ENCODE peak calls at places on chromosome 2, in eight cellular contexts. One of them, this sample, is unnamed.

GRCh38 chr2:44137872-44138551 is 30.7 kb upstream of the PPM1B start:
- DNase-seq in HTR-8/SVneo: no peak
- DNase-seq in stimulated activated CD8-positive, alpha-beta memory T cell treated with anti-CD3 and anti-CD28 coated beads, Interleukin-2, amount 100 ng/mL, for 48 hours: no peak
- DNase-seq in IMR-90: no peak
- DNase-seq in 8988T: no peak
- DNase-seq in AG09309: no peak
- DNase-seq in effector memory CD8-positive, alpha-beta T cell: no peak
- DNase-seq in Ammon's horn: no peak
- DNase-seq in this sample: no peak

GRCh38 chr2:29459445-29460179 is 344.4 kb downstream of the CLIP4 start:
- DNase-seq in IMR-90: peak; percentile 90
- DNase-seq in Ammon's horn: no peak
- DNase-seq in effector memory CD8-positive, alpha-beta T cell: no peak
- DNase-seq in AG09309: peak; percentile 47
- DNase-seq in HTR-8/SVneo: no peak
- DNase-seq in stimulated activated CD8-positive, alpha-beta memory T cell treated with anti-CD3 and anti-CD28 coated beads, Interleukin-2, amount 100 ng/mL, for 48 hours: no peak
- DNase-seq in 8988T: no peak
- DNase-seq in this sample: no peak

GRCh38 chr2:223050900-223051299 is 1.1 kb upstream of the KCNE4 start:
- DNase-seq in IMR-90: peak; percentile 66
- DNase-seq in stimulated activated CD8-positive, alpha-beta memory T cell treated with anti-CD3 and anti-CD28 coated beads, Interleukin-2, amount 100 ng/mL, for 48 hours: no peak
- DNase-seq in effector memory CD8-positive, alpha-beta T cell: no peak
- DNase-seq in HTR-8/SVneo: no peak
- DNase-seq in Ammon's horn: no peak
- DNase-seq in 8988T: no peak
- DNase-seq in AG09309: no peak
- DNase-seq in this sample: no peak

GRCh38 chr2:26591619-26592505 is 49.3 kb downstream of the CIB4 start:
- DNase-seq in HTR-8/SVneo: no peak
- DNase-seq in 8988T: no peak
- DNase-seq in effector memory CD8-positive, alpha-beta T cell: no peak
- DNase-seq in stimulated activated CD8-positive, alpha-beta memory T cell treated with anti-CD3 and anti-CD28 coated beads, Interleukin-2, amount 100 ng/mL, for 48 hours: no peak
- DNase-seq in Ammon's horn: no peak
- DNase-seq in IMR-90: no peak
- DNase-seq in AG09309: no peak
- DNase-seq in this sample: no peak

GRCh38 chr2:41145066-41145465 is 693.2 kb upstream of the SLC8A1 start:
- DNase-seq in effector memory CD8-positive, alpha-beta T cell: no peak
- DNase-seq in 8988T: no peak
- DNase-seq in IMR-90: no peak
- DNase-seq in Ammon's horn: no peak
- DNase-seq in stimulated activated CD8-positive, alpha-beta memory T cell treated with anti-CD3 and anti-CD28 coated beads, Interleukin-2, amount 100 ng/mL, for 48 hours: no peak
- DNase-seq in HTR-8/SVneo: no peak
- DNase-seq in AG09309: no peak
- DNase-seq in this sample: no peak

GRCh38 chr2:174785481-174785880 is 21.2 kb upstream of the CHRNA1 start:
- DNase-seq in AG09309: no peak
- DNase-seq in stimulated activated CD8-positive, alpha-beta memory T cell treated with anti-CD3 and anti-CD28 coated beads, Interleukin-2, amount 100 ng/mL, for 48 hours: no peak
- DNase-seq in IMR-90: peak; percentile 47
- DNase-seq in Ammon's horn: no peak
- DNase-seq in effector memory CD8-positive, alpha-beta T cell: no peak
- DNase-seq in HTR-8/SVneo: no peak
- DNase-seq in 8988T: no peak
- DNase-seq in this sample: no peak

GRCh38 chr2:163775304-163775703 is 39.5 kb upstream of the FIGN start:
- DNase-seq in stimulated activated CD8-positive, alpha-beta memory T cell treated with anti-CD3 and anti-CD28 coated beads, Interleukin-2, amount 100 ng/mL, for 48 hours: no peak
- DNase-seq in HTR-8/SVneo: no peak
- DNase-seq in Ammon's horn: peak; percentile 42
- DNase-seq in AG09309: no peak
- DNase-seq in effector memory CD8-positive, alpha-beta T cell: no peak
- DNase-seq in IMR-90: no peak
- DNase-seq in 8988T: no peak
- DNase-seq in this sample: no peak

GRCh38 chr2:28155627-28156026 is 237.0 kb upstream of the FOSL2 start:
- DNase-seq in stimulated activated CD8-positive, alpha-beta memory T cell treated with anti-CD3 and anti-CD28 coated beads, Interleukin-2, amount 100 ng/mL, for 48 hours: no peak
- DNase-seq in AG09309: no peak
- DNase-seq in 8988T: no peak
- DNase-seq in HTR-8/SVneo: no peak
- DNase-seq in IMR-90: no peak
- DNase-seq in Ammon's horn: no peak
- DNase-seq in effector memory CD8-positive, alpha-beta T cell: no peak
- DNase-seq in this sample: peak; percentile 28

GRCh38 chr2:5748941-5749731 is 57.0 kb downstream of the SOX11 start:
- DNase-seq in stimulated activated CD8-positive, alpha-beta memory T cell treated with anti-CD3 and anti-CD28 coated beads, Interleukin-2, amount 100 ng/mL, for 48 hours: no peak
- DNase-seq in IMR-90: peak; percentile 4
- DNase-seq in Ammon's horn: peak; percentile 36
- DNase-seq in HTR-8/SVneo: no peak
- DNase-seq in effector memory CD8-positive, alpha-beta T cell: no peak
- DNase-seq in AG09309: no peak
- DNase-seq in 8988T: no peak
- DNase-seq in this sample: no peak

GRCh38 chr2:234996041-234996440 is 44.2 kb downstream of the SH3BP4 start:
- DNase-seq in 8988T: no peak
- DNase-seq in effector memory CD8-positive, alpha-beta T cell: no peak
- DNase-seq in stimulated activated CD8-positive, alpha-beta memory T cell treated with anti-CD3 and anti-CD28 coated beads, Interleukin-2, amount 100 ng/mL, for 48 hours: no peak
- DNase-seq in IMR-90: no peak
- DNase-seq in HTR-8/SVneo: no peak
- DNase-seq in Ammon's horn: no peak
- DNase-seq in AG09309: no peak
- DNase-seq in this sample: no peak

This sample was measured in Kasumi-1.